ENCODE peak calls at places on chromosomes 3 and 15, in ten cellular contexts. H, Q, T, F, G, U, W, P, S and X are unnamed samples.

GRCh38 chr3:159074756-159075155 is 272.9 kb downstream of the MFSD1 start:
- DNase-seq in H (no peak), G (no peak), Q (no peak), T (no peak), P (no peak), F (no peak), W (no peak), S (no peak), U (no peak), X (no peak)

GRCh38 chr15:73683624-73684536 is at the start of gene CD276:
- DNase-seq in W (peak; percentile 72), P (peak; percentile 89), T (peak; percentile 78), S (peak; percentile 65), H (no peak), U (peak; percentile 72), G (peak; percentile 84), F (peak; percentile 81), Q (peak; percentile 83), X (peak; percentile 85)

GRCh38 chr3:77868725-77869124 is 828.8 kb downstream of the ROBO2 start:
- DNase-seq in H (no peak), W (no peak), U (no peak), S (no peak), G (no peak), P (no peak), T (no peak), Q (no peak), F (no peak), X (no peak)

GRCh38 chr3:159860269-159860668 is 128.4 kb upstream of the IL12A start:
- DNase-seq in T (no peak), H (peak; percentile 22), G (no peak), Q (no peak), P (no peak), W (no peak), U (no peak), F (no peak), S (no peak), X (no peak)

GRCh38 chr3:176789281-176789705 is 408.0 kb downstream of the TBL1XR1 start:
- DNase-seq in W (no peak), F (no peak), T (no peak), U (peak; percentile 69), S (no peak), Q (no peak), H (no peak), P (no peak), G (no peak), X (no peak)

GRCh38 chr3:41247590-41247989 is 48.3 kb downstream of the CTNNB1 start:
- DNase-seq in T (no peak), W (no peak), S (no peak), G (no peak), F (no peak), U (no peak), H (no peak), Q (no peak), P (no peak), X (no peak)

GRCh38 chr3:100108464-100109079 is 5.7 kb downstream of the FILIP1L start:
- DNase-seq in Q (no peak), F (no peak), P (no peak), U (no peak), G (no peak), H (no peak), W (no peak), T (no peak), S (no peak), X (no peak)

GRCh38 chr3:197790033-197790432 is 1.0 kb upstream of the LRCH3 start:
- DNase-seq in Q (no peak), U (no peak), P (no peak), T (no peak), W (no peak), G (no peak), H (no peak), F (no peak), S (no peak), X (no peak)

GRCh38 chr15:97806731-97807130 is 153.8 kb upstream of the ARRDC4 start:
- DNase-seq in S (no peak), P (no peak), G (no peak), U (no peak), F (no peak), T (no peak), Q (no peak), H (no peak), W (no peak), X (no peak)

GRCh38 chr3:147191795-147192385 is 214.5 kb downstream of the ZIC4 start:
- DNase-seq in U (peak; percentile 82), G (no peak), Q (peak; percentile 81), T (peak; percentile 49), F (peak; percentile 90), W (peak; percentile 80), H (peak; percentile 69), P (no peak), S (peak; percentile 83), X (no peak)

GRCh38 chr3:64417816-64418215 is 192.6 kb upstream of the PRICKLE2 start:
- DNase-seq in U (no peak), T (peak; percentile 3), Q (no peak), F (peak; percentile 32), P (no peak), S (peak; percentile 38), G (no peak), W (no peak), H (peak; percentile 71), X (no peak)

GRCh38 chr3:68089572-68089991 is 435.2 kb upstream of the SUCLG2 start:
- DNase-seq in S (no peak), U (peak; percentile 1), W (no peak), Q (peak; percentile 37), T (no peak), F (no peak), P (no peak), G (no peak), H (no peak), X (no peak)

DNA sequence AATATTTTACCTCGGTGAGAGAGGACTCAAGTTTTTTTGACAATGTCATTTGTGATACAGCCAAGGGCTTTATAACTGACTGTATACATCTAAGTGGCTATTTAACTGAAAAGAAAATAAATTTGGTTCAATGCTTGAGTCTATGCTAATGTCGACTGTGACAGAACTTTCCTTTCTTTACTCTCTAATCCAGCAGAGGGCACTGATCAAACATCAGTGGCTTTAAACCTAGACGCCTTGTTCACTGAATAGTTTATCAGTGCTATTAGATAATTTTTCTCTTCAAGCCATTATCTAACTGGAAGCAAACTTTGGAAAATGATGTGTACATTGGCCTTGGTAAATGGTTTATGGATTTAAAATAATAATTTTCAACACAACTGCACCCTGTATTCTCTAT is 285.1 kb downstream of the CHL1 start:
- DNase-seq in G (no peak), U (peak; percentile 30), W (peak; percentile 6), S (no peak), F (peak; percentile 47), P (no peak), H (peak; percentile 11), T (no peak), Q (peak; percentile 6), X (peak; percentile 35)
- TF ChIP-seq CTCF in G (no peak), U (peak; percentile 57), W (peak; percentile 22), S (peak; percentile 4), F (peak; percentile 60), P (no peak), H (peak; percentile 23), T (no peak), Q (peak; percentile 33), X (no peak)

GRCh38 chr3:105223815-105224214 is 142.9 kb upstream of the ALCAM start:
- DNase-seq in H (no peak), Q (no peak), G (no peak), W (no peak), F (no peak), P (no peak), T (no peak), U (no peak), S (no peak), X (no peak)

DNA sequence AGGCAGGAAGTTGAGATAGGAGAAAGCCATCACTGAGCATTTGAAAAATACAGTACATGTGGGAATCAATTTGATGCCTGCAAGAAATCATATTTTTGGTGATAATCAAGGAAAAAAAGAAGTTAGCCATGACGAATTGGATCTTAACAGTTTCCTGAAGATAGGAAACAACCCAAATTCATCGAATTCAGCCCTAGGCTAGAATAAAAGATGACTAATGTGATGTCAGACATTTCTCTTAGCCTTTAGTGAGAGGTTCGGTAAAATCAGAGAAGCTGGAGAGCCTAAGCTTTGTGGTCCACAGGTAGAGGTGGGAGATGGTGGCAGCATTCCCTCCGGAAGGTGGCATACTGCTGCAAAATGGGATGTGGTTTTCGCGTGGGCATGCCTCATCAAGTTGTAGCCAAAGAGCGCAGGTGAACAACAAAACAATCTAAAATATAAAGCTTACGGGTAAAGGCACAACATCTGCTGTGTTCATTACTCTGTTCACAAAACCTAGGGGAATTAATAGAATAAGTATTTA is 144.1 kb upstream of the ALCAM start:
- DNase-seq in U (peak; percentile 42), Q (no peak), W (no peak), F (peak; percentile 21), G (no peak), S (no peak), P (no peak), T (no peak), H (no peak), X (no peak)
- TF ChIP-seq CTCF in U (no peak), Q (no peak), W (no peak), F (peak; percentile 32), G (no peak), S (no peak), P (no peak), T (no peak), H (no peak), X (no peak)

GRCh38 chr3:72924055-72924454 is 36.2 kb downstream of the GXYLT2 start:
- DNase-seq in T (no peak), W (no peak), G (no peak), S (no peak), H (peak; percentile 12), Q (no peak), F (peak; percentile 43), P (no peak), U (no peak), X (no peak)
- TF ChIP-seq CTCF in T (no peak), W (no peak), G (no peak), S (peak; percentile 20), H (no peak), Q (no peak), F (peak; percentile 46), P (no peak), U (peak; percentile 37), X (no peak)

DNA sequence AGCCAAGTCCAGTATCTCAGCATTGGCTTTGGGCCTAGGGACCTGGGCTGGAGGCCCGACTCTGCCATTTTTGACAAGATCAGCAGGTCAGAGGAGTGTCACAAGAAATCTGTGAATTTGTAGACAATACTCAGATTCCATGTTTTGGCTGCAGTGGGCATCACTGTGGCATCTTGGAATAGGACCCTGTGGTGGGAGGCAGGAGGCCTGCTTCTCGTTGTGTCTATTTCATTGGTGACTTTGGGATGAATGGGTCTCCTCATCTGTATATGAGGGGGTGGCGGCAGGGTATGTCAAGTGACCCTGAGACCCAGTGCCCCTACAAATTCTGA is 3.3 kb downstream of the C15orf39 start:
- DNase-seq in H (no peak), S (no peak), W (no peak), G (no peak), P (no peak), T (no peak), Q (no peak), F (no peak), U (no peak), X (no peak)
- TF ChIP-seq CTCF in H (no peak), S (no peak), W (no peak), G (no peak), P (no peak), T (no peak), Q (no peak), F (no peak), U (no peak), X (no peak)

GRCh38 chr3:75294124-75294523 is 370.0 kb upstream of the FRG2C start:
- DNase-seq in S (peak; percentile 10), H (peak; percentile 8), P (peak; percentile 42), W (peak; percentile 20), T (peak; percentile 39), F (peak; percentile 61), G (peak; percentile 33), Q (peak; percentile 12), U (peak; percentile 45), X (peak; percentile 19)
- TF ChIP-seq CTCF in S (peak; percentile 48), H (peak; percentile 61), P (peak; percentile 64), W (peak; percentile 58), T (no peak), F (peak; percentile 69), G (peak; percentile 45), Q (no peak), U (peak; percentile 65), X (no peak)